ENCODE peak calls at places on chromosomes 1 and 21, in ten cellular contexts. One of them, this sample, is unnamed. For H3K27me3 and H3K4me1, the result is how much of the 10 kb centered on the place peaks cover.

GRCh38 chr1:154398141-154398540 is 7.0 kb upstream of the IL6R start:
- DNase-seq in colonic mucosa: no peak
- DNase-seq in right lobe of liver: no peak
- DNase-seq in CD4-positive, alpha-beta memory T cell: no peak
- DNase-seq in heart right ventricle: no peak
- DNase-seq in naive thymus-derived CD4-positive, alpha-beta T cell: no peak
- DNase-seq in A673: no peak
- DNase-seq in tibial nerve: no peak
- DNase-seq in pancreas: no peak
- DNase-seq in left lung: no peak
- DNase-seq in this sample: no peak

GRCh38 chr1:28340221-28340974 is 11.6 kb downstream of the MED18 start:
- DNase-seq in colonic mucosa: no peak
- DNase-seq in left lung: no peak
- DNase-seq in pancreas: no peak
- DNase-seq in A673: no peak
- DNase-seq in CD4-positive, alpha-beta memory T cell: no peak
- DNase-seq in naive thymus-derived CD4-positive, alpha-beta T cell: no peak
- DNase-seq in heart right ventricle: no peak
- DNase-seq in right lobe of liver: no peak
- DNase-seq in tibial nerve: no peak
- DNase-seq in this sample: no peak

GRCh38 chr1:240122639-240123604 is 31.2 kb downstream of the FMN2 start:
- DNase-seq in tibial nerve: no peak
- DNase-seq in A673: no peak
- DNase-seq in right lobe of liver: no peak
- DNase-seq in naive thymus-derived CD4-positive, alpha-beta T cell: no peak
- DNase-seq in colonic mucosa: peak
- DNase-seq in pancreas: peak
- DNase-seq in heart right ventricle: no peak
- DNase-seq in CD4-positive, alpha-beta memory T cell: no peak
- DNase-seq in left lung: peak
- DNase-seq in this sample: no peak

GRCh38 chr1:24557711-24558121 is 1.8 kb downstream of the NCMAP start:
- DNase-seq in heart right ventricle: no peak
- DNase-seq in tibial nerve: no peak
- DNase-seq in A673: no peak
- DNase-seq in naive thymus-derived CD4-positive, alpha-beta T cell: no peak
- DNase-seq in colonic mucosa: no peak
- DNase-seq in CD4-positive, alpha-beta memory T cell: no peak
- DNase-seq in pancreas: peak
- DNase-seq in right lobe of liver: no peak
- DNase-seq in left lung: no peak
- DNase-seq in this sample: no peak

GRCh38 chr1:220160027-220160426 is 66.1 kb downstream of the IARS2 start:
- DNase-seq in A673: no peak
- DNase-seq in pancreas: no peak
- DNase-seq in colonic mucosa: no peak
- DNase-seq in naive thymus-derived CD4-positive, alpha-beta T cell: no peak
- DNase-seq in tibial nerve: no peak
- DNase-seq in left lung: no peak
- DNase-seq in CD4-positive, alpha-beta memory T cell: no peak
- DNase-seq in heart right ventricle: no peak
- DNase-seq in right lobe of liver: no peak
- DNase-seq in this sample: no peak

GRCh38 chr1:29311352-29312030 is 75.2 kb downstream of the PTPRU start:
- DNase-seq in left lung: no peak
- DNase-seq in CD4-positive, alpha-beta memory T cell: no peak
- DNase-seq in colonic mucosa: no peak
- DNase-seq in tibial nerve: no peak
- DNase-seq in naive thymus-derived CD4-positive, alpha-beta T cell: no peak
- DNase-seq in right lobe of liver: no peak
- DNase-seq in A673: no peak
- DNase-seq in heart right ventricle: no peak
- DNase-seq in pancreas: no peak
- DNase-seq in this sample: no peak

GRCh38 chr1:62271932-62272728 is 47.1 kb downstream of the KANK4 start:
- DNase-seq in A673: peak
- DNase-seq in pancreas: no peak
- DNase-seq in tibial nerve: no peak
- DNase-seq in naive thymus-derived CD4-positive, alpha-beta T cell: peak
- DNase-seq in CD4-positive, alpha-beta memory T cell: peak
- DNase-seq in left lung: no peak
- DNase-seq in heart right ventricle: no peak
- DNase-seq in colonic mucosa: no peak
- DNase-seq in right lobe of liver: no peak
- DNase-seq in this sample: no peak

GRCh38 chr1:21783679-21784603 is 992 bp upstream of the USP48 start:
- DNase-seq in CD4-positive, alpha-beta memory T cell: no peak
- DNase-seq in tibial nerve: no peak
- DNase-seq in pancreas: peak
- DNase-seq in colonic mucosa: peak
- DNase-seq in left lung: peak
- DNase-seq in right lobe of liver: no peak
- DNase-seq in A673: no peak
- DNase-seq in heart right ventricle: peak
- DNase-seq in naive thymus-derived CD4-positive, alpha-beta T cell: no peak
- DNase-seq in this sample: no peak

GRCh38 chr1:88088481-88088880 is 595.6 kb upstream of the PKN2 start:
- DNase-seq in heart right ventricle: no peak
- DNase-seq in A673: peak
- DNase-seq in right lobe of liver: no peak
- DNase-seq in naive thymus-derived CD4-positive, alpha-beta T cell: no peak
- DNase-seq in colonic mucosa: no peak
- DNase-seq in pancreas: no peak
- DNase-seq in CD4-positive, alpha-beta memory T cell: no peak
- DNase-seq in left lung: no peak
- DNase-seq in tibial nerve: no peak
- DNase-seq in this sample: no peak

GRCh38 chr1:38029725-38030511 is 16.7 kb downstream of the POU3F1 start:
- DNase-seq in colonic mucosa: no peak
- DNase-seq in A673: peak
- DNase-seq in left lung: peak
- DNase-seq in tibial nerve: no peak
- DNase-seq in pancreas: peak
- DNase-seq in CD4-positive, alpha-beta memory T cell: peak
- DNase-seq in heart right ventricle: peak
- DNase-seq in naive thymus-derived CD4-positive, alpha-beta T cell: no peak
- DNase-seq in right lobe of liver: no peak
- DNase-seq in this sample: peak

GRCh38 chr1:204319462-204319861 is 40.3 kb downstream of the PLEKHA6 start:
- DNase-seq in naive thymus-derived CD4-positive, alpha-beta T cell: no peak
- DNase-seq in left lung: no peak
- DNase-seq in heart right ventricle: no peak
- DNase-seq in pancreas: no peak
- DNase-seq in colonic mucosa: no peak
- DNase-seq in CD4-positive, alpha-beta memory T cell: no peak
- DNase-seq in A673: no peak
- DNase-seq in right lobe of liver: no peak
- DNase-seq in tibial nerve: no peak
- DNase-seq in this sample: peak

GRCh38 chr1:115284209-115284608 is 53.8 kb downstream of the NGF start:
- DNase-seq in heart right ventricle: no peak
- DNase-seq in colonic mucosa: no peak
- DNase-seq in left lung: no peak
- DNase-seq in naive thymus-derived CD4-positive, alpha-beta T cell: no peak
- DNase-seq in CD4-positive, alpha-beta memory T cell: no peak
- DNase-seq in tibial nerve: peak
- DNase-seq in pancreas: no peak
- DNase-seq in right lobe of liver: no peak
- DNase-seq in A673: no peak
- DNase-seq in this sample: no peak

GRCh38 chr1:6287431-6287886 is 26.6 kb upstream of the GPR153 start:
- DNase-seq in right lobe of liver: no peak
- DNase-seq in CD4-positive, alpha-beta memory T cell: no peak
- DNase-seq in left lung: no peak
- DNase-seq in colonic mucosa: no peak
- DNase-seq in naive thymus-derived CD4-positive, alpha-beta T cell: no peak
- DNase-seq in tibial nerve: no peak
- DNase-seq in pancreas: no peak
- DNase-seq in A673: no peak
- DNase-seq in heart right ventricle: no peak
- DNase-seq in this sample: no peak

GRCh38 chr1:246709845-246710244 is 14.4 kb upstream of the SCCPDH start:
- DNase-seq in heart right ventricle: no peak
- DNase-seq in pancreas: no peak
- DNase-seq in A673: no peak
- DNase-seq in right lobe of liver: no peak
- DNase-seq in left lung: no peak
- DNase-seq in naive thymus-derived CD4-positive, alpha-beta T cell: no peak
- DNase-seq in colonic mucosa: peak
- DNase-seq in tibial nerve: no peak
- DNase-seq in CD4-positive, alpha-beta memory T cell: no peak
- DNase-seq in this sample: no peak

GRCh38 chr1:71561729-71562128 is 480.9 kb upstream of the ZRANB2 start:
- DNase-seq in left lung: no peak
- DNase-seq in right lobe of liver: no peak
- DNase-seq in tibial nerve: no peak
- DNase-seq in colonic mucosa: no peak
- DNase-seq in A673: peak
- DNase-seq in CD4-positive, alpha-beta memory T cell: no peak
- DNase-seq in pancreas: no peak
- DNase-seq in naive thymus-derived CD4-positive, alpha-beta T cell: no peak
- DNase-seq in heart right ventricle: no peak
- DNase-seq in this sample: no peak

GRCh38 chr21:38314534-38314933 is 57.7 kb downstream of the KCNJ15 start:
- DNase-seq in left lung: peak
- DNase-seq in heart right ventricle: no peak
- DNase-seq in right lobe of liver: no peak
- DNase-seq in pancreas: no peak
- DNase-seq in colonic mucosa: no peak
- DNase-seq in naive thymus-derived CD4-positive, alpha-beta T cell: no peak
- DNase-seq in A673: no peak
- DNase-seq in tibial nerve: no peak
- DNase-seq in CD4-positive, alpha-beta memory T cell: no peak
- DNase-seq in this sample: no peak

GRCh38 chr1:186839077-186839400 is 10.3 kb downstream of the PLA2G4A start:
- DNase-seq in A673: peak
- DNase-seq in tibial nerve: no peak
- DNase-seq in right lobe of liver: no peak
- DNase-seq in CD4-positive, alpha-beta memory T cell: no peak
- DNase-seq in naive thymus-derived CD4-positive, alpha-beta T cell: no peak
- DNase-seq in left lung: no peak
- DNase-seq in heart right ventricle: no peak
- DNase-seq in pancreas: no peak
- DNase-seq in colonic mucosa: no peak
- DNase-seq in this sample: no peak

GRCh38 chr1:153374077-153374476 is 1.3 kb downstream of the S100A12 start:
- DNase-seq in colonic mucosa: no peak
- DNase-seq in naive thymus-derived CD4-positive, alpha-beta T cell: no peak
- DNase-seq in A673: no peak
- DNase-seq in pancreas: no peak
- DNase-seq in CD4-positive, alpha-beta memory T cell: no peak
- DNase-seq in right lobe of liver: no peak
- DNase-seq in tibial nerve: no peak
- DNase-seq in heart right ventricle: no peak
- DNase-seq in left lung: no peak
- DNase-seq in this sample: no peak

GRCh38 chr21:27648560-27648959 is 681.7 kb upstream of the ADAMTS5 start:
- DNase-seq in pancreas: no peak
- DNase-seq in colonic mucosa: no peak
- DNase-seq in left lung: no peak
- DNase-seq in A673: no peak
- DNase-seq in heart right ventricle: no peak
- DNase-seq in right lobe of liver: no peak
- DNase-seq in naive thymus-derived CD4-positive, alpha-beta T cell: no peak
- DNase-seq in tibial nerve: no peak
- DNase-seq in CD4-positive, alpha-beta memory T cell: no peak
- DNase-seq in this sample: peak

GRCh38 chr1:160768295-160768657 is 27.7 kb upstream of the LY9 start:
- DNase-seq in pancreas: no peak
- DNase-seq in naive thymus-derived CD4-positive, alpha-beta T cell: peak
- DNase-seq in A673: peak
- DNase-seq in heart right ventricle: peak
- DNase-seq in colonic mucosa: peak
- DNase-seq in tibial nerve: no peak
- DNase-seq in left lung: peak
- DNase-seq in CD4-positive, alpha-beta memory T cell: peak
- DNase-seq in right lobe of liver: peak
- DNase-seq in this sample: no peak

GRCh38 chr1:222914861-222915632 is 100.2 kb downstream of the DISP1 start:
- DNase-seq in right lobe of liver: no peak
- DNase-seq in A673: no peak
- DNase-seq in colonic mucosa: no peak
- DNase-seq in tibial nerve: no peak
- DNase-seq in naive thymus-derived CD4-positive, alpha-beta T cell: no peak
- DNase-seq in left lung: no peak
- DNase-seq in pancreas: no peak
- DNase-seq in heart right ventricle: no peak
- DNase-seq in CD4-positive, alpha-beta memory T cell: no peak
- DNase-seq in this sample: no peak

GRCh38 chr1:228004331-228004871 is 2.4 kb upstream of the WNT3A start:
- DNase-seq in right lobe of liver: peak
- DNase-seq in pancreas: no peak
- DNase-seq in A673: no peak
- DNase-seq in colonic mucosa: no peak
- DNase-seq in naive thymus-derived CD4-positive, alpha-beta T cell: no peak
- DNase-seq in left lung: no peak
- DNase-seq in tibial nerve: no peak
- DNase-seq in heart right ventricle: peak
- DNase-seq in CD4-positive, alpha-beta memory T cell: no peak
- DNase-seq in this sample: no peak
- H3K27me3 ChIP-seq in right lobe of liver: under half
- H3K27me3 ChIP-seq in pancreas: under half
- H3K27me3 ChIP-seq in A673: half or more
- H3K27me3 ChIP-seq in colonic mucosa: half or more
- H3K27me3 ChIP-seq in naive thymus-derived CD4-positive, alpha-beta T cell: under half
- H3K27me3 ChIP-seq in left lung: half or more
- H3K27me3 ChIP-seq in tibial nerve: under half
- H3K27me3 ChIP-seq in heart right ventricle: half or more
- H3K27me3 ChIP-seq in CD4-positive, alpha-beta memory T cell: under half
- H3K27me3 ChIP-seq in this sample: half or more

GRCh38 chr1:173867753-173868265 is at the start of gene GAS5:
- DNase-seq in A673: peak
- DNase-seq in tibial nerve: peak
- DNase-seq in pancreas: peak
- DNase-seq in colonic mucosa: peak
- DNase-seq in CD4-positive, alpha-beta memory T cell: peak
- DNase-seq in left lung: peak
- DNase-seq in heart right ventricle: peak
- DNase-seq in naive thymus-derived CD4-positive, alpha-beta T cell: peak
- DNase-seq in right lobe of liver: peak
- DNase-seq in this sample: peak
- H3K4me1 ChIP-seq in A673: under half
- H3K4me1 ChIP-seq in tibial nerve: half or more
- H3K4me1 ChIP-seq in pancreas: under half
- H3K4me1 ChIP-seq in colonic mucosa: under half
- H3K4me1 ChIP-seq in CD4-positive, alpha-beta memory T cell: half or more
- H3K4me1 ChIP-seq in left lung: half or more
- H3K4me1 ChIP-seq in heart right ventricle: under half
- H3K4me1 ChIP-seq in naive thymus-derived CD4-positive, alpha-beta T cell: under half
- H3K4me1 ChIP-seq in right lobe of liver: under half
- H3K4me1 ChIP-seq in this sample: under half

GRCh38 chr1:52140633-52141512 is 1.0 kb upstream of the ZFYVE9 start:
- DNase-seq in left lung: no peak
- DNase-seq in heart right ventricle: no peak
- DNase-seq in right lobe of liver: no peak
- DNase-seq in pancreas: no peak
- DNase-seq in colonic mucosa: no peak
- DNase-seq in CD4-positive, alpha-beta memory T cell: no peak
- DNase-seq in naive thymus-derived CD4-positive, alpha-beta T cell: no peak
- DNase-seq in A673: no peak
- DNase-seq in tibial nerve: no peak
- DNase-seq in this sample: peak
- H3K4me3 ChIP-seq in left lung: peak
- H3K4me3 ChIP-seq in heart right ventricle: peak
- H3K4me3 ChIP-seq in right lobe of liver: peak
- H3K4me3 ChIP-seq in pancreas: peak
- H3K4me3 ChIP-seq in colonic mucosa: peak
- H3K4me3 ChIP-seq in CD4-positive, alpha-beta memory T cell: no peak
- H3K4me3 ChIP-seq in naive thymus-derived CD4-positive, alpha-beta T cell: peak
- H3K4me3 ChIP-seq in A673: peak
- H3K4me3 ChIP-seq in tibial nerve: no peak
- H3K4me3 ChIP-seq in this sample: peak

GRCh38 chr1:110138956-110139355 is 11.3 kb upstream of the SLC6A17 start:
- DNase-seq in naive thymus-derived CD4-positive, alpha-beta T cell: no peak
- DNase-seq in right lobe of liver: no peak
- DNase-seq in CD4-positive, alpha-beta memory T cell: no peak
- DNase-seq in colonic mucosa: no peak
- DNase-seq in A673: no peak
- DNase-seq in left lung: no peak
- DNase-seq in tibial nerve: no peak
- DNase-seq in pancreas: no peak
- DNase-seq in heart right ventricle: no peak
- DNase-seq in this sample: no peak
- H3K27me3 ChIP-seq in naive thymus-derived CD4-positive, alpha-beta T cell: under half
- H3K27me3 ChIP-seq in right lobe of liver: under half
- H3K27me3 ChIP-seq in CD4-positive, alpha-beta memory T cell: under half
- H3K27me3 ChIP-seq in colonic mucosa: under half
- H3K27me3 ChIP-seq in A673: half or more
- H3K27me3 ChIP-seq in left lung: half or more
- H3K27me3 ChIP-seq in tibial nerve: under half
- H3K27me3 ChIP-seq in pancreas: under half
- H3K27me3 ChIP-seq in heart right ventricle: half or more
- H3K27me3 ChIP-seq in this sample: under half

This sample was measured in SJSA1.